ENCODE peak calls at places on chromosomes 12 and 14, in five cellular contexts. G is H9, F is GM23338, Y is small intestine, H is endodermal cell. V is an unnamed sample.

GRCh38 chr12:55845785-55846496 is 3.2 kb upstream of the MMP19 start:
- DNase-seq in G (no peak), F (no peak), Y (no peak), H (no peak), V (no peak)

GRCh38 chr12:76711241-76711640 is 52.7 kb upstream of the ZDHHC17 start:
- DNase-seq in G (no peak), F (no peak), Y (no peak), H (no peak), V (no peak)

GRCh38 chr12:46436741-46437140 is 64.2 kb upstream of the SLC38A2 start:
- DNase-seq in G (no peak), F (no peak), Y (no peak), H (no peak), V (no peak)

GRCh38 chr14:25150401-25150800 is 100.5 kb upstream of the STXBP6 start:
- DNase-seq in G (no peak), F (no peak), Y (no peak), H (no peak), V (no peak)

GRCh38 chr12:59452259-59452658 is 143.6 kb upstream of the SLC16A7 start:
- DNase-seq in G (no peak), F (no peak), Y (no peak), H (no peak), V (no peak)

GRCh38 chr12:50057000-50057841 is at the start of gene ASIC1:
- DNase-seq in G (peak; percentile 77), F (peak; percentile 79), Y (peak; percentile 43), H (peak; percentile 94), V (no peak)

GRCh38 chr12:54197037-54197909 is 8.5 kb upstream of the SMUG1 start:
- DNase-seq in G (peak; percentile 49), F (peak; percentile 59), Y (no peak), H (peak; percentile 78), V (peak; percentile 85)

GRCh38 chr14:89805501-89805900 is 149.0 kb downstream of the EFCAB11 start:
- DNase-seq in G (no peak), F (no peak), Y (no peak), H (no peak), V (no peak)

GRCh38 chr12:47077206-47078085 is 2.0 kb upstream of the PCED1B start:
- DNase-seq in G (no peak), F (no peak), Y (no peak), H (no peak), V (no peak)

GRCh38 chr12:10031771-10032175 is 1.3 kb downstream of the CLEC9A start:
- DNase-seq in G (peak; percentile 54), F (peak; percentile 67), Y (no peak), H (peak; percentile 59), V (no peak)

GRCh38 chr14:30345511-30345910 is 213.4 kb upstream of the G2E3 start:
- DNase-seq in G (no peak), F (no peak), Y (no peak), H (no peak), V (no peak)

GRCh38 chr14:77979666-77980351 is 179.9 kb downstream of the ADCK1 start:
- DNase-seq in G (peak; percentile 79), F (peak; percentile 78), Y (no peak), H (peak; percentile 88), V (no peak)

GRCh38 chr14:88614218-88614907 is 51.5 kb downstream of the ZC3H14 start:
- DNase-seq in G (no peak), F (no peak), Y (no peak), H (no peak), V (no peak)

GRCh38 chr12:116539361-116539771 is 19.8 kb upstream of the MAP1LC3B2 start:
- DNase-seq in G (no peak), F (no peak), Y (no peak), H (no peak), V (no peak)

GRCh38 chr12:120181991-120182631 is 12.4 kb downstream of the GCN1 start:
- DNase-seq in G (no peak), F (no peak), Y (no peak), H (peak; percentile 60), V (peak; percentile 96)

GRCh38 chr14:43901950-43902349 is 605.1 kb downstream of the FSCB start:
- DNase-seq in G (no peak), F (no peak), Y (peak; percentile 42), H (no peak), V (no peak)

GRCh38 chr14:56199976-56200577 is 81.9 kb downstream of the PELI2 start:
- DNase-seq in G (no peak), F (no peak), Y (no peak), H (no peak), V (no peak)

GRCh38 chr14:77423423-77423822 is at the start of gene NOXRED1:
- DNase-seq in G (no peak), F (no peak), Y (no peak), H (no peak), V (no peak)

GRCh38 chr12:60539592-60539991 is 943.8 kb downstream of the SLC16A7 start:
- DNase-seq in G (no peak), F (no peak), Y (peak; percentile 0), H (no peak), V (no peak)

GRCh38 chr12:66403746-66404145 is 101.5 kb downstream of the HELB start:
- DNase-seq in G (no peak), F (peak; percentile 22), Y (no peak), H (peak; percentile 47), V (no peak)

GRCh38 chr12:24231298-24231697 is 281.8 kb upstream of the SOX5 start:
- DNase-seq in G (no peak), F (no peak), Y (no peak), H (no peak), V (no peak)

GRCh38 chr12:119528241-119528640 is 65.3 kb upstream of the TMEM233 start:
- DNase-seq in G (no peak), F (peak; percentile 77), Y (no peak), H (peak; percentile 48), V (no peak)

GRCh38 chr14:64089920-64090319 is 204.3 kb downstream of the ESR2 start:
- DNase-seq in G (peak; percentile 56), F (peak; percentile 79), Y (no peak), H (peak; percentile 67), V (no peak)

GRCh38 chr12:75960086-75960910 is 71.3 kb downstream of the PHLDA1 start:
- DNase-seq in G (peak; percentile 95), F (peak; percentile 89), Y (peak; percentile 63), H (peak; percentile 97), V (no peak)

GRCh38 chr14:39367387-39367751 is 64.9 kb downstream of the FBXO33 start:
- DNase-seq in G (peak; percentile 40), F (peak; percentile 52), Y (no peak), H (peak; percentile 75), V (no peak)

GRCh38 chr12:123040106-123040505 is 59.6 kb downstream of the ARL6IP4 start:
- DNase-seq in G (no peak), F (no peak), Y (no peak), H (no peak), V (no peak)

GRCh38 chr14:81529391-81529790 is 4.3 kb downstream of the SEL1L start:
- DNase-seq in G (no peak), F (no peak), Y (no peak), H (no peak), V (no peak)

GRCh38 chr12:127054531-127054930 is 1212.4 kb upstream of the TMEM132C start:
- DNase-seq in G (no peak), F (no peak), Y (no peak), H (no peak), V (no peak)

GRCh38 chr12:109888179-109889020 is 8.1 kb upstream of the GLTP start:
- DNase-seq in G (no peak), F (no peak), Y (no peak), H (no peak), V (no peak)

GRCh38 chr12:13595536-13596450 is 385.6 kb downstream of the GRIN2B start:
- DNase-seq in G (peak; percentile 67), F (peak; percentile 64), Y (no peak), H (peak; percentile 61), V (no peak)

GRCh38 chr14:67892466-67893120 is 73.0 kb downstream of the RAD51B start:
- DNase-seq in G (no peak), F (no peak), Y (peak; percentile 55), H (peak; percentile 44), V (no peak)

GRCh38 chr14:68693926-68694325 is 98.9 kb downstream of the ZFP36L1 start:
- DNase-seq in G (no peak), F (no peak), Y (no peak), H (no peak), V (no peak)

GRCh38 chr12:63982787-63983186 is 138.3 kb downstream of the SRGAP1 start:
- DNase-seq in G (no peak), F (no peak), Y (no peak), H (no peak), V (no peak)
- H3K27ac ChIP-seq in G (no peak overlapping the region), F (no peak overlapping the region), Y (no peak overlapping the region), H (no peak overlapping the region), V (no peak overlapping the region)

DNA sequence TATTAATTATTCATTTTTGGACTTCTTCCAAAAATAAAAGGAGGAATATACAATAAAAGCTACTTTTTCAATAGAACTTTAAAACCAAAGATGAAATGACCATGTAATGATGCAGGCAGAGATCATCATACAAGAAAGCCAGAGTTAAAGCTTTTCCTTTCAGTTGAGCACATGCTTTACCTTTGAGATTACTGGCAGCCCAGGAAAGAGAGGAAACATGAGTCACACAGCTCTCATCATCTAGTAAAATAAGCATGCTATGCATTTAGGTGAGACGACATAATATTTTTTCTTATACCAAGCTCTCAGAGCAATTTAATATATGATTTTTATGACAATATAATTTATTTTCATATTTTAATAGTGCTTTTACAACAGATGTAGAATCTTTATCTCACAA is 24.9 kb downstream of the KCNA1 start:
- DNase-seq in G (no peak), F (no peak), Y (no peak), H (no peak), V (no peak)
- H3K27me3 ChIP-seq in G (no peaks in the 10 kb centered on the region), F (no peaks in the 10 kb centered on the region), Y (no peaks in the 10 kb centered on the region), H (peaks cover 69% of the 10 kb centered on the region), V (peaks cover 7% of the 10 kb centered on the region)

DNA sequence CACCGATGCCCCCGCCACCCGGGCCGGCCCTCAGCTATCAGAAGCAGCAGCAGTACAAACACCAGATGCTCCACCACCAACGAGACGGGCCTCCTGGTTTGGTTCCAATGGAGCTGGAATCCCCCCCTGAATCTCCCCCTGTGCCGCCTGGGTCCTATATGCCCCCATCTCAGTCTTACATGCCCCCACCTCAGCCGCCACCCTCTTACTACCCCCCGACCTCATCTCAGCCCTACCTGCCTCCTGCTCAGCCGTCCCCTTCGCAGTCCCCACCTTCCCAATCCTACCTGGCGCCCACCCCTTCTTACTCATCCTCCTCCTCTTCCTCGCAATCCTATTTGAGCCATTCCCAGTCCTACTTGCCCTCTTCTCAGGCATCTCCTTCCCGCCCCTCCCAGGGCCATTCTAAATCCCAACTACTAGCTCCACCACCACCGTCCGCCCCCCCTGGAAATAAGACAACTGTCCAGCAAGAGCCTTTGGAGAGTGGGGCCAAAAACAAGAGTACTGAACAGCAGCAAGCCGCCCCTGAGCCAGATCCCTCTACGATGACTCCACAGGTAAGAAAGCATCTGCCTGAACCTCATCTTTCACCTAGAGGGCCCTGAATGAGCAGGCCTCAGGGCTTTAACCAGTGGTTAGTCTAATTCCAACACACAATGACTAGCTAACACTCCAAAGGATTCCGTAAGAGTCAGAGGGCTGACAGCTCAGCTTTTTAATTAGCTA is 851 bp downstream of the YLPM1 start:
- DNase-seq in G (peak; percentile 27), F (peak; percentile 37), Y (peak; percentile 22), H (peak; percentile 58), V (no peak)
- H3K27ac ChIP-seq in G (no peak overlapping the region), F (no peak overlapping the region), Y (no peak overlapping the region), H (peak overlapping the region; percentile 91), V (peak overlapping the region; percentile 94)

DNA sequence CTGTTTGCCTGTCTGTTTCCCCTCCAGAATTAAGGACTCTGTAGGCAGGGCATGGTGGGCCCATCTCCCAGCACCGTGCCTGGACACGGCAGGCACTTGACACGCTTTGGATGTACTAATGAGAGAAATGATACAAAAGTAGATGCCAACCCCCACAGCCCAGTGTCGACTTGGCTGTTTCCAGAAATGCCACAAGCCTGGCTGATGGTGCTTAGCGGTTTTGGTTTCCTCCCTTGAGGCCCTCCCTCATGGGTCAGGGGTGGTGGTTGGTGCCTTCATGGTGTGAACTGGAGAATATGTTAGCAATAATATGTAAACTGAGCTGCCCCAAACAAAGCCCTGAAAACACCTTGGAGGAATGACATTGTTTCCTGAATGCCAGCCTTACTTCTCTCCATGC is 55.5 kb upstream of the ESRRB start:
- DNase-seq in G (no peak), F (no peak), Y (no peak), H (peak; percentile 9), V (no peak)
- H3K27me3 ChIP-seq in G (no peaks in the 10 kb centered on the region), F (no peaks in the 10 kb centered on the region), Y (no peaks in the 10 kb centered on the region), H (peaks cover 16% of the 10 kb centered on the region), V (no peaks in the 10 kb centered on the region)

V was measured in gastrocnemius medialis.